ENCODE peak calls at places on chromosomes 16 and 17, in six cellular contexts. F is left lung, V is psoas muscle, Z is body of pancreas, D is astrocyte of the spinal cord, M is BJ. I is an unnamed sample.

GRCh38 chr16:25966172-25967097 is 274.7 kb downstream of the HS3ST4 start:
- DNase-seq in M (no peak), V (no peak), D (no peak), F (no peak), Z (no peak), I (no peak)

GRCh38 chr17:47902039-47902744 is 6.2 kb downstream of the SP2 start:
- DNase-seq in F (no peak), M (no peak), V (no peak), Z (no peak), D (no peak), I (no peak)

GRCh38 chr17:20952183-20952582 is 90.6 kb downstream of the USP22 start:
- DNase-seq in D (no peak), V (no peak), F (no peak), M (no peak), Z (no peak), I (no peak)

GRCh38 chr16:90057738-90058173 is 19.4 kb downstream of the PRDM7 start:
- DNase-seq in V (no peak), Z (no peak), F (no peak), M (peak), D (peak), I (peak)

GRCh38 chr17:45311762-45312476 is 4.9 kb downstream of the MAP3K14 start:
- DNase-seq in F (peak), V (peak), M (no peak), Z (peak), D (peak), I (no peak)

GRCh38 chr17:27530791-27531391 is 74.6 kb downstream of the KSR1 start:
- DNase-seq in D (peak), V (peak), Z (no peak), F (peak), M (no peak), I (no peak)

GRCh38 chr17:67992541-67993152 is 3.6 kb downstream of the C17orf58 start:
- DNase-seq in M (no peak), F (no peak), D (no peak), V (no peak), Z (peak), I (no peak)

GRCh38 chr17:58710948-58711552 is 18.6 kb downstream of the RAD51C start:
- DNase-seq in Z (peak), D (peak), F (no peak), M (no peak), V (no peak), I (peak)

GRCh38 chr17:67156269-67157199 is 88.5 kb downstream of the HELZ start:
- DNase-seq in Z (no peak), D (peak), F (no peak), V (no peak), M (no peak), I (no peak)

GRCh38 chr17:58786586-58787295 is 31.1 kb downstream of the PPM1E start:
- DNase-seq in M (peak), D (peak), V (no peak), F (no peak), Z (peak), I (peak)

GRCh38 chr17:13346996-13347762 is 254.6 kb downstream of the HS3ST3A1 start:
- DNase-seq in V (no peak), M (peak), D (peak), F (no peak), Z (no peak), I (peak)

GRCh38 chr17:37485938-37486570 is 3.6 kb upstream of the DUSP14 start:
- DNase-seq in D (no peak), Z (no peak), V (no peak), M (no peak), F (no peak), I (no peak)

GRCh38 chr16:67910162-67910561 is 17.1 kb downstream of the PSKH1 start:
- DNase-seq in M (no peak), D (peak), F (no peak), Z (no peak), V (no peak), I (peak)

GRCh38 chr17:38557836-38558750 is 47.7 kb downstream of the SRCIN1 start:
- DNase-seq in Z (peak), D (peak), F (peak), M (peak), V (peak), I (peak)

GRCh38 chr16:720990-721764 is at the start of gene ANTKMT:
- DNase-seq in M (no peak), Z (peak), V (peak), D (peak), F (peak), I (peak)

GRCh38 chr17:72184805-72185204 is 64.0 kb downstream of the SOX9 start:
- DNase-seq in V (no peak), M (no peak), F (no peak), D (no peak), Z (no peak), I (peak)

GRCh38 chr16:11052080-11052808 is 107.9 kb downstream of the CLEC16A start:
- DNase-seq in D (no peak), M (no peak), Z (no peak), F (no peak), V (no peak), I (no peak)

GRCh38 chr16:31874354-31875111 is 926 bp downstream of the ZNF267 start:
- DNase-seq in V (no peak), Z (peak), F (no peak), M (no peak), D (peak), I (no peak)

GRCh38 chr17:40535924-40536717 is 29.2 kb downstream of the CCR7 start:
- DNase-seq in M (no peak), D (no peak), Z (no peak), V (peak), F (peak), I (no peak)

GRCh38 chr17:29526322-29526721 is 40.5 kb downstream of the ABHD15 start:
- DNase-seq in Z (no peak), M (no peak), F (no peak), V (no peak), D (no peak), I (no peak)

GRCh38 chr17:3838206-3838605 is 7.8 kb downstream of the NCBP3 start:
- DNase-seq in V (no peak), M (no peak), F (no peak), Z (peak), D (no peak), I (no peak)

GRCh38 chr16:19601083-19601976 is 45.8 kb downstream of the VPS35L start:
- DNase-seq in D (peak), V (no peak), M (no peak), F (no peak), Z (peak), I (peak)

GRCh38 chr17:46097497-46097896 is 95.7 kb downstream of the KANSL1 start:
- DNase-seq in M (no peak), F (no peak), D (no peak), Z (no peak), V (no peak), I (no peak)

GRCh38 chr16:50711862-50712567 is 18.6 kb downstream of the NOD2 start:
- DNase-seq in Z (no peak), V (peak), D (no peak), M (no peak), F (no peak), I (no peak)

GRCh38 chr16:57194512-57194911 is 8.4 kb downstream of the RSPRY1 start:
- DNase-seq in F (no peak), D (peak), Z (no peak), V (no peak), M (peak), I (peak)

GRCh38 chr17:31815212-31815611 is 43.8 kb downstream of the COPRS start:
- DNase-seq in M (no peak), Z (no peak), F (no peak), D (no peak), V (no peak), I (no peak)

GRCh38 chr17:19744922-19745757 is 3.0 kb downstream of the ALDH3A1 start:
- DNase-seq in Z (peak), V (peak), F (peak), M (no peak), D (peak), I (peak)

GRCh38 chr17:60165976-60166375 is 16.2 kb downstream of the CA4 start:
- DNase-seq in F (no peak), M (no peak), V (no peak), D (no peak), Z (no peak), I (no peak)

GRCh38 chr17:66507103-66507923 is 204.9 kb downstream of the PRKCA start:
- DNase-seq in M (no peak), F (peak), Z (peak), D (peak), V (peak), I (peak)

GRCh38 chr17:10073026-10073425 is 125.4 kb downstream of the GAS7 start:
- DNase-seq in F (no peak), M (no peak), D (no peak), V (no peak), Z (no peak), I (no peak)

GRCh38 chr16:53707671-53708070 is 3.7 kb downstream of the FTO start:
- DNase-seq in D (no peak), F (no peak), Z (no peak), V (no peak), M (no peak), I (no peak)

GRCh38 chr17:17351901-17352781 is 49.0 kb downstream of the NT5M start:
- DNase-seq in V (peak), M (no peak), F (no peak), Z (no peak), D (peak), I (peak)

DNA sequence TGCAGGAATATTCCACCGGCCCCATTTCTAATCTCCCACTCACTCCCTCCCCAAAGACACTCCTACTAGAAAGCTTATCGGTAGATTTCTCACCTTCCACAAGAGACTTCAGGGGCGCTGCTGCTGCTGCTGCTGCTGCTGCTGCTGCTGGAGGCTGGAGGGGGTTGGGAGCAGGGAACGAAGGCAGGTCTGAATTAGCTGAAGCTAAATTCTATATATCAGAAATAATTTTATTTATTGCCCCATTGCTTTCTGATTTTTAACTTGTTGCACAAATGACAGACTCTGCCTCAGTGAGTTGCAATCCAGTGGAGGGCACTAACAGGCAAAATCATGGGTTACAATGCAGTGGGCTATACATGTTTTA is 25.8 kb upstream of the HLF start:
- DNase-seq in V (no peak), F (no peak), Z (peak), D (no peak), M (no peak), I (no peak)
- H3K4me3 ChIP-seq in V (peak), F (peak), Z (peak), D (peak), M (peak), I (peak)

DNA sequence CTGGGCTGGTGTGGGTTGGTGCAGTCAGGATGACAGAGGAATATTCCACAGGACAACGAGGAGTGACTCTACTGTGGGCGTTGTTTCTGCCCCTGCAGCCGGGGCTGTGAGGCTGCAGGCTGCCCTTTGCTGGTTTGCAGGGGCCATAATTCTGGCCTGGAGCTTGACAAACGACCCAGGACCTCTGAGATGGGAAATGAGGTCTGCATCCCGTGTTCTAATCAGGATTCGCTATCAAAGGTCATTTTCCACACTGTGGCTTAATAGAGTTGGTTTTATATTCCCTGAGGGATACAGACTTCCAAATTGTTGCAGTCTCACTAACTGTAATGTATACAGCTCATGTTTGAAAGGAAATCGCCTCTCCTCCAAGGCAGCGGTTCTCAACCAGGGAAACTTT is 180.9 kb downstream of the RPTOR start:
- DNase-seq in M (no peak), D (no peak), V (no peak), Z (no peak), F (no peak), I (no peak)
- TF ChIP-seq CTCF in M (no peak), D (no peak), V (no peak), Z (no peak), F (no peak), I (no peak)

DNA sequence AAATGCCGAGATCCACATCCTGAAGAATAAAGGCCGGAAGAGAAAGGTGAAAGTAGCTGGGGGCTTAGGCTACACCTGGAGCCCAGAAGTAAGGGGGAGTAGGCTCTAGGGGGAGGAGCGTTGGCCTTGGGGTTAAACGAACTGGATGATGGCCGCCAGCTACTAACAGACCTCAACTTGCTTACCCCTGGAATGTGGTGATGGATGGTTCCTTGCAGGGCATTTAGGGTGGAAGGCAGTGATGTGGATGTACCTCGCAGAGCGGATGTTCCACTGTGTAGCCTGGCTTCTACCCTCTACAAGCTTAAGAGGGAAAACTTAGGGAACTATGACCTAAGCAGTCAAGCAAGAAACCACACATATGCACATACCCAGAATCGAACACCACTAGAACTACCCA is 2.3 kb upstream of the MAZ start:
- DNase-seq in M (no peak), Z (no peak), F (no peak), V (no peak), D (no peak), I (no peak)
- H3K4me3 ChIP-seq in M (no peak), Z (no peak), F (no peak), V (peak), D (no peak), I (peak)

DNA sequence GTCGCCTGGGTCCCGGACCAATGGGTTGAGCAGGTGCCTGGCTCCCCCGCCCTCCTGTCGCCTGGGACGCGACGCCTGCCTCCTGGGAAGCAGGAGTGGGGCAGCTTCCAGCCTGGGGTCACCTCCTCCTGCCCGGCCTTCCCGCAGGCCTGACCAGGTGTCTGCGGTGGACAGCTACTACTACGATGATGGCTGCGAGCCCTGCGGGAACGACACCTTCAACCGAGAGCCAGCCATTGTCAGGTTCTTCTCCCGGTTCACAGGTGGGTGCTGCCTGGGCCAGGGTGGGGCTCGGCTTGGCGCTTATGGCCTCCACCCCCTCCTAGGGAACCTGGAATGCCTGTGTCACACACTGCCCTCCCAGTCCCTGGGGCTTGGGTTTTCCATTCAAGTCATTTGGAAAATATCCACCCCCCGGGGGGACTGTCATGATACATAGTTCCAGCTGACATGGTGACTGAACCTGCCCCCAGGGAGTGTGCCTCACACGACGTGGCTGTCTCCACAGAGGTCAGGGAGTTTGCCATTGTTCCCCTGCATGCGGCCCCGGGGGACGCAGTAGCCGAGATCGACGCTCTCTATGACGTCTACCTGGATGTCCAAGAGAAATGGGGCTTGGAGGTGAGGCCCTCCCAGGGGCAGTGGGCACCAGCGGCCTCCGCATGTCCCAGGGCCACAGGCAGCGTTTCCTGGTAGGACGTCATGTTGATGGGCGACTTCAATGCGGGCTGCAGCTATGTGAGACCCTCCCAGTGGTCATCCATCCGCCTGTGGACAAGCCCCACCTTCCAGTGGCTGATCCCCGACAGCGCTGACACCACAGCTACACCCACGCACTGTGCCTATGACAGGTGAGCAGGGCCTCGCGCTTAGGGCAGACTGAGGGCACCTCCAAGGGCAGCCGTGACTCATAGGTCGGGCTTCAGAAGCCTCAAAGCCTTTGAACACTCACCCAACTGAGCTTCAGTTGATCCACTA is 2.3 kb downstream of the DNASE1 start:
- DNase-seq in F (peak), Z (peak), M (no peak), V (no peak), D (no peak), I (peak)
- TF ChIP-seq CTCF in F (no peak), Z (no peak), M (no peak), V (no peak), D (no peak), I (no peak)

DNA sequence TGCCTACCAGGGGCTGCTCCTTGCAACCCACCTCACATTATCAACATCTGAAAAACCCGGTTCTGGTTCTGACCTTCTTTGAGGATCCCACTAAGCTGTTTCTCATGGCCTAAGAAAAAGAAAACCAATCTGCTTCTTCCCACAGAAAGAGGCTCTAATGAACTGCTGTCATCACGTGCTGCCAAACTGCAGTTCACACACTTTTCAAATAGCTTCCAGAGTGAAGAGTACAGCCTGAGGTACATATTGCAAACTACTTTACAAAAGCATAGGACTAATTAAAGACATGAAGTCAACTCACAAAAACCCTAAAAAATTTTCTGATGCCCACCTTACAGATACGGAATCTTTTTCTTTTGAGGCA is 36.7 kb downstream of the SMG6 start:
- DNase-seq in V (no peak), F (no peak), D (no peak), M (no peak), Z (no peak), I (no peak)
- H3K4me3 ChIP-seq in V (no peak), F (no peak), D (no peak), M (no peak), Z (no peak), I (no peak)

GRCh38 chr17:7825206-7825980 is 8.6 kb upstream of the KDM6B start:
- DNase-seq in V (no peak), M (no peak), F (no peak), Z (no peak), D (no peak), I (no peak)
- TF ChIP-seq CTCF in V (peak), M (no peak), F (no peak), Z (no peak), D (no peak), I (no peak)

GRCh38 chr17:79992657-79993389 is 42.8 kb downstream of the TBC1D16 start:
- DNase-seq in F (no peak), M (no peak), V (no peak), Z (no peak), D (no peak), I (no peak)

GRCh38 chr17:79990704-79991103 is 45.0 kb downstream of the TBC1D16 start:
- DNase-seq in V (no peak), D (no peak), F (no peak), Z (no peak), M (no peak), I (no peak)

GRCh38 chr17:79991924-79992656 is 43.6 kb downstream of the TBC1D16 start:
- DNase-seq in F (no peak), Z (peak), D (peak), V (no peak), M (no peak), I (peak)

GRCh38 chr17:79990051-79990592 is 45.5 kb downstream of the TBC1D16 start:
- DNase-seq in V (no peak), F (no peak), Z (no peak), D (no peak), M (no peak), I (no peak)

GRCh38 chr17:79991140-79991923 is 44.3 kb downstream of the TBC1D16 start:
- DNase-seq in Z (peak), F (peak), M (no peak), V (peak), D (peak), I (peak)
- H3K4me3 ChIP-seq in Z (no peak), F (peak), M (peak), V (peak), D (peak), I (peak)

GRCh38 chr16:83113317-83113716 is 486.5 kb downstream of the CDH13 start:
- DNase-seq in F (no peak), V (no peak), M (no peak), D (no peak), Z (no peak), I (peak)
- TF ChIP-seq CTCF in F (no peak), V (peak), M (peak), D (peak), Z (no peak), I (peak)

DNA sequence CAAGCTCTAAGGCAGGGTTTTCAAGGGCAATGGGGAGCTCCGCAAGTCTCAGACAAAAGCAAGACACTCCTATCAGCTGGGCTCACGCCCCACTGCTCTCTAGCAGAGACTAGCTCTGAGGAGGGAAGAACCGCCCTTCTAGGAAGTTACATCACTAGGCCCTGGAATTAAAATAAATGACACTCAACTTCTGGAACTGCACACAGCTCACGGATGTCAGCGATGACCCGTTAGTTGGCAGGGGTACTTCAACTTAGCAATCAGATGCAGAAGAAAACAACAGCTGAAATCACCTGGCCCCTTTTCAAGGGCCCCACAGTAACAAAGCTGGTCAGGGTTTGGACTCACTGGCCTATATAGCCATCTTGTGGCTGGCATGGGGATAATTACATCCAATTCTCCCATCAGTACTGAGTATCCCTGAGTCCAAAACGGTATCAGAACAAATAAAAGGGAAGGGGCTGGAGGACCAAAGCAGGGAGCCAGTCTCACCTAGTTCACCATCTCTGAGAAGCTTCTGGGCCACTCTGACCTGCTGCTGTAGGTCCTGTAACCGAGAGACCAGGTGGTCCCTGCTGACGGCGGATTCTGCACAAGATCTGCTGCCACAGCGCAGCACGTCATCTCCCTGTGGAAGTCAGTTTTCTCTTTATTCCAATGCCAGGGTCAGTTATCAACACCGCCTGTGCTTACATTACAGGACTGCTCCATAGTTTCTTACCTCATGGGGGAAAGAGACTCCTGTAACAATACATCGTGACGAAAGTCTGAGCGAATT is 22.2 kb downstream of the SERPINF1 start:
- DNase-seq in Z (peak), D (peak), V (peak), F (peak), M (no peak), I (peak)
- H3K4me3 ChIP-seq in Z (no peak), D (no peak), V (peak), F (no peak), M (no peak), I (no peak)

GRCh38 chr17:50111687-50112655 is 16.8 kb downstream of the PDK2 start:
- DNase-seq in V (peak), F (no peak), M (no peak), D (no peak), Z (peak), I (no peak)
- TF ChIP-seq CTCF in V (no peak), F (no peak), M (no peak), D (no peak), Z (no peak), I (no peak)

I was measured in foreskin fibroblast.